ENCODE peak calls at places on chromosomes 2 and 18, in six cellular contexts. L, S, A, X, D and Q are unnamed samples.

GRCh38 chr18:76445741-76446232 is 49.3 kb downstream of the ZNF516 start:
- DNase-seq in L (no peak), S (no peak), A (no peak), X (no peak), D (no peak), Q (no peak)

GRCh38 chr2:28354920-28355520 is 37.6 kb upstream of the FOSL2 start:
- DNase-seq in L (no peak), S (no peak), A (no peak), X (no peak), D (no peak), Q (no peak)

GRCh38 chr2:176502619-176503018 is 233.4 kb downstream of the MTX2 start:
- DNase-seq in L (no peak), S (no peak), A (no peak), X (no peak), D (no peak), Q (no peak)

GRCh38 chr18:32470136-32470712 is 458 bp downstream of the GAREM1 start:
- DNase-seq in L (no peak), S (no peak), A (peak), X (no peak), D (peak), Q (peak)

GRCh38 chr2:141778315-141778835 is 352.4 kb downstream of the LRP1B start:
- DNase-seq in L (no peak), S (no peak), A (no peak), X (no peak), D (no peak), Q (no peak)

GRCh38 chr2:72008608-72009007 is 139.1 kb downstream of the CYP26B1 start:
- DNase-seq in L (no peak), S (peak), A (no peak), X (no peak), D (no peak), Q (no peak)

GRCh38 chr2:32715981-32716380 is 88.1 kb downstream of the TTC27 start:
- DNase-seq in L (no peak), S (no peak), A (no peak), X (no peak), D (no peak), Q (no peak)

GRCh38 chr2:176813526-176814179 is 398.9 kb upstream of the HNRNPA3 start:
- DNase-seq in L (no peak), S (no peak), A (no peak), X (no peak), D (no peak), Q (no peak)

GRCh38 chr18:199768-200167 is 41.4 kb downstream of the USP14 start:
- DNase-seq in L (no peak), S (peak), A (no peak), X (no peak), D (no peak), Q (no peak)

GRCh38 chr18:63320690-63321265 is 1.2 kb upstream of the BCL2 start:
- DNase-seq in L (no peak), S (peak), A (peak), X (peak), D (peak), Q (peak)

GRCh38 chr2:30764021-30764800 is 43.0 kb downstream of the CAPN13 start:
- DNase-seq in L (no peak), S (no peak), A (no peak), X (no peak), D (no peak), Q (no peak)

GRCh38 chr18:69330345-69330744 is 70.3 kb upstream of the DOK6 start:
- DNase-seq in L (no peak), S (no peak), A (no peak), X (no peak), D (no peak), Q (no peak)

GRCh38 chr2:219178377-219179175 is 501 bp downstream of the RETREG2 start:
- DNase-seq in L (no peak), S (peak), A (peak), X (no peak), D (peak), Q (peak)

GRCh38 chr2:207807516-207807915 is 37.8 kb upstream of the FZD5 start:
- DNase-seq in L (no peak), S (no peak), A (peak), X (no peak), D (peak), Q (no peak)

GRCh38 chr2:83900859-83901258 is 558.2 kb downstream of the SUCLG1 start:
- DNase-seq in L (no peak), S (peak), A (no peak), X (no peak), D (no peak), Q (no peak)

GRCh38 chr18:74476154-74476553 is 19.0 kb upstream of the DIPK1C start:
- DNase-seq in L (no peak), S (peak), A (no peak), X (no peak), D (no peak), Q (no peak)

GRCh38 chr2:71530246-71530986 is 77.1 kb downstream of the DYSF start:
- DNase-seq in L (no peak), S (peak), A (peak), X (no peak), D (peak), Q (peak)

GRCh38 chr18:2207294-2207693 is 364.0 kb downstream of the METTL4 start:
- DNase-seq in L (no peak), S (no peak), A (no peak), X (no peak), D (no peak), Q (no peak)

GRCh38 chr2:102057502-102058292 is 65.9 kb downstream of the IL1R2 start:
- DNase-seq in L (no peak), S (no peak), A (no peak), X (no peak), D (peak), Q (peak)

GRCh38 chr2:178514664-178515063 is 34.4 kb downstream of the PLEKHA3 start:
- DNase-seq in L (no peak), S (peak), A (no peak), X (no peak), D (peak), Q (no peak)

GRCh38 chr18:62919109-62919838 is 203.9 kb downstream of the PHLPP1 start:
- DNase-seq in L (no peak), S (no peak), A (no peak), X (no peak), D (no peak), Q (no peak)

GRCh38 chr18:40056085-40056484 is 1898.9 kb upstream of the PIK3C3 start:
- DNase-seq in L (no peak), S (no peak), A (no peak), X (no peak), D (no peak), Q (no peak)

GRCh38 chr2:104851236-104852160 is 2.4 kb upstream of the POU3F3 start:
- DNase-seq in L (no peak), S (no peak), A (peak), X (no peak), D (no peak), Q (no peak)

GRCh38 chr18:77049938-77050337 is 82.6 kb downstream of the MBP start:
- DNase-seq in L (no peak), S (no peak), A (no peak), X (no peak), D (no peak), Q (no peak)

GRCh38 chr2:586518-587370 is 90.5 kb downstream of the TMEM18 start:
- DNase-seq in L (no peak), S (no peak), A (no peak), X (no peak), D (no peak), Q (no peak)

GRCh38 chr2:46951290-46952064 is 35.9 kb upstream of the MCFD2 start:
- DNase-seq in L (no peak), S (no peak), A (no peak), X (no peak), D (no peak), Q (no peak)